ENCODE peak calls at places on chromosome 1, in seven cellular contexts. D, F, M, A, E, W and S are unnamed samples.

GRCh38 chr1:159056069-159056698 is 20.4 kb downstream of the AIM2 start:
- DNase-seq in W (no peak), A (no peak), M (no peak), F (peak), D (no peak), E (no peak), S (no peak)

GRCh38 chr1:8267307-8267706 is 50.6 kb upstream of the SLC45A1 start:
- DNase-seq in D (no peak), M (no peak), W (no peak), F (no peak), A (no peak), E (no peak), S (no peak)

GRCh38 chr1:220280249-220280648 is 8.0 kb upstream of the RAB3GAP2 start:
- DNase-seq in D (no peak), E (no peak), A (no peak), W (no peak), M (no peak), F (no peak), S (no peak)

GRCh38 chr1:62082456-62083363 is 111.9 kb upstream of the L1TD1 start:
- DNase-seq in A (peak), M (peak), D (no peak), W (peak), E (no peak), F (no peak), S (no peak)

GRCh38 chr1:147052143-147052542 is 114.0 kb downstream of the NBPF12 start:
- DNase-seq in F (no peak), M (no peak), W (no peak), D (no peak), A (no peak), E (no peak), S (no peak)

GRCh38 chr1:41726899-41727748 is 191.6 kb downstream of the HIVEP3 start:
- DNase-seq in W (no peak), M (no peak), F (no peak), A (peak), E (no peak), D (peak), S (no peak)

GRCh38 chr1:117260761-117261462 is 50.2 kb upstream of the VTCN1 start:
- DNase-seq in F (no peak), E (no peak), A (no peak), M (no peak), W (no peak), D (no peak), S (no peak)

GRCh38 chr1:217895817-217896216 is 264.7 kb downstream of the SPATA17 start:
- DNase-seq in M (no peak), W (no peak), F (no peak), E (no peak), A (no peak), D (no peak), S (no peak)

GRCh38 chr1:154220970-154221814 is 437 bp downstream of the UBAP2L start:
- DNase-seq in E (peak), F (peak), A (peak), D (peak), M (peak), W (peak), S (peak)

GRCh38 chr1:221394011-221394544 is 347.8 kb downstream of the DUSP10 start:
- DNase-seq in W (no peak), M (no peak), F (no peak), D (no peak), E (no peak), A (no peak), S (no peak)

GRCh38 chr1:156524481-156524869 is 23.9 kb upstream of the MEF2D start:
- DNase-seq in W (peak), F (no peak), M (no peak), D (no peak), A (no peak), E (no peak), S (no peak)

GRCh38 chr1:54081306-54082270 is 28.2 kb downstream of the TCEANC2 start:
- DNase-seq in M (peak), D (peak), A (peak), F (peak), W (peak), E (peak), S (no peak)

GRCh38 chr1:52145137-52145536 is 3.2 kb downstream of the ZFYVE9 start:
- DNase-seq in F (no peak), D (no peak), E (no peak), A (no peak), M (no peak), W (no peak), S (no peak)

GRCh38 chr1:8517579-8518489 is 199.9 kb downstream of the SLC45A1 start:
- DNase-seq in A (no peak), F (no peak), M (no peak), D (no peak), E (no peak), W (peak), S (no peak)

GRCh38 chr1:115980998-115981993 is 5.0 kb downstream of the SLC22A15 start:
- DNase-seq in E (no peak), D (no peak), F (no peak), W (peak), M (no peak), A (no peak), S (no peak)

DNA sequence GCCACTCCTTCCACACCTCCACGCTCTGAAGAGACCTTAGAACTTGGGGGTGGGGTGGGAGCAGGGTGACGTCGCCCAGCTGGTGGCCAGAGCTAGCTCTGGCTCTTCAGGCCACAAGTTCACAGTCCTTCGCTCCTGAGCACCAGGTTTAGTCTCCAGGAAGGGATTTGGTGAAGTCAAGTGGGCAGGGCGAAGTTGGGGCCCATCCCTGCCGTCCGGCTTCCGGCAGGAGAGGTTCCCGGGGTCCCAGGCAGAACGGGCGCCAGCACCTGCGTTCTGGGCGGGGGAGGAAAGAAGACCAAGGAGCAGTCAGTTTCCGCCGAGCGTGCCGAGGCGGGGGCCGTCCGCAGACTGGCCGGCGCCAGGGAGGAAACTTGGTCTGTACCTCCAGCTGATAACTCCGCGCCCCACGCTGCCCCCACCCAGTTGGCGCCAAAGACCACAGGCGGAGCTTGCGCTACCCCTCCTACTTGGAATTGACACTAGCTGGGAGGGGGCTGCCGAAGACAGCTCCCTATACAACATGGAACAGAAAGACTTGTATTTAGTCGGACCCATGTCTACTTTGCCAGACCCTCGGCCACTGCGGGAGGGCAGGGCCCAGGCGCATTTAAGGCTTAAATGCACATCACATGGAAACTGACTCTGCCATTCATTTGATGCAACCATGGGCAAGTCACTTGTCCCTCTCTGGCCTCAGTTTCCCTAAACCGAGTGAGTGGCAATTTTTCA is 995 bp downstream of the ID3 start:
- DNase-seq in F (no peak), D (peak), W (peak), M (peak), E (no peak), A (peak), S (no peak)
- TF ChIP-seq POLR2A in F (no peak), D (no peak), W (peak), M (peak), E (no peak), A (peak), S (no peak)

DNA sequence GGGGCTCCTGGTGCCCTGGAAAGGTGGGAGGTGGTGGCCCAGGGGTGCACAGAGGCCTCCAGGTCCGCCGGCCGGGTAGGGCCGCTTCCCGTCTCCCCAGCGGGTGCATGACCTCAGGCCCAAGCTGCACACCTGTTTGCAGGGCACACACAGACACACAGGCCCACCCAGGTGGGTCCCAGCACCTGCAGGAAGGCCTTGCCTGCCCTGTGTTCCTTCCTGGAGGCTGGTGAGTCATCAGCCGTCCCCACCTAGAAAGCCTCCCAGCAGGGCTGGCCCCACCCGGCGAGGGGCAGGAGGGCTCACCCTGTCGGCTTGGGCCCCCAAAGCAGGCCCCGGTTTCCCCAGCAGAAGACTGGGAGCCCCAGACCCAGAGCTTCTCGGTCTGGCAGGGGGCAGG is 23.6 kb upstream of the TTLL10 start:
- DNase-seq in F (no peak), E (no peak), A (peak), W (no peak), D (no peak), M (no peak), S (no peak)
- TF ChIP-seq CTCF in F (no peak), E (no peak), A (no peak), W (no peak), D (no peak), M (no peak), S (no peak)

DNA sequence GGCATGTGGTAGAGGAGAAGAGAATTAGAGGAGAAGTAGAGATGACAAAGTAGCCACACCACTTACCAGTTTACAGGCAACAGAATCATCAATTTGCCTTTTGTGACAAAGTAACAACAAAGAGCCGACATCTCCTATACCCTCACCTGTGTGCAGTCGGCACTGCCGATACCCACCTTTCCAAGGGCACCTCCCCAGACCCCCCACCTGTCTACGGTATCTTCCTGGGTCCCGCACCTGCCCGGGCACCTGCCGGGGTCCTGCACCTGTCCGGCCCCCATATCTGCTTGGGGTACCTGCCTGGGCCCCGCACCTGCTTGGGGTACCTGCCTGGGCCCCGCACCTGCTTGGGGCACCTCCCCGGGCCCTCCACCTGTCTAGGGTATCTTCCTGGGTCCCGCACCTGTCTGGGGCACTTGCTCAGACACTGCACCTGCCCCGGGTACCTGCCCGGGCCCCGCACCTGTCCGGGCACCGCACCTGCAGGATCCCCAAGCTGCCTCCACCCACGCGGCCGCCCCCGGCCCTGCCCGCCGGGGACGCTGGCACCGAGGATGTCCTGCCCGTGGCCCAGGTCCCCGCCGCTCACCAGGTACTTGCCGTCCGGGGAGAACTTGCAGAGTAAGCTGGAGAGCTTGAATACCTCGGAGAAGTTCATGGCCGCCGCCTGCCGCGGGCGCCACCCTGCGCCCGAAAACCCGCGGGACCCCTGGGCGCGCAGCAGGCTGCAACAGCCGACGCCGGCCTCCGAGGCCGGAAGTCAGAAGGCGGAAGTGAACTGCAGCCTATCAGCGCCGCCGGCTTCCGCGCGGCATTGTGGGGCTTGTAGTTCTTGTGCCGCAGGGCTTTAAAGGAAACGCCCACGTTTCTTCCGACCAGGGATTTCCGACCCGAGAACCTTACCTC is at the start of gene WRAP73:
- DNase-seq in E (peak), F (peak), M (peak), W (peak), A (peak), D (peak), S (peak)
- TF ChIP-seq POLR2AphosphoS5 in E (peak), F (no peak), M (peak), W (peak), A (peak), D (peak), S (peak)

GRCh38 chr1:27361044-27361402 is 5.7 kb downstream of the MAP3K6 start:
- DNase-seq in M (no peak), W (no peak), D (no peak), E (no peak), F (no peak), A (no peak), S (no peak)
- TF ChIP-seq POLR2A in M (no peak), W (no peak), D (no peak), E (no peak), F (no peak), A (no peak), S (no peak)

GRCh38 chr1:2801535-2802291 is at the start of gene TTC34:
- DNase-seq in F (no peak), M (no peak), A (peak), E (no peak), D (peak), W (peak), S (no peak)
- TF ChIP-seq CTCF in F (no peak), M (no peak), A (peak), E (no peak), D (no peak), W (peak), S (no peak)

GRCh38 chr1:214439352-214440119 is 111.9 kb downstream of the PTPN14 start:
- DNase-seq in W (no peak), F (no peak), M (peak), E (no peak), D (no peak), A (peak), S (no peak)
- TF ChIP-seq POLR2AphosphoS5 in W (no peak), F (no peak), M (peak), E (no peak), D (no peak), A (no peak), S (peak)

GRCh38 chr1:205121660-205122488 is at the start of gene RBBP5:
- DNase-seq in F (peak), E (peak), A (peak), M (peak), D (peak), W (peak), S (peak)
- TF ChIP-seq POLR2A in F (peak), E (peak), A (peak), M (peak), D (peak), W (peak), S (peak)